ENCODE peak calls at places on chromosomes 3 and 15, in nine cellular contexts. C is gastrocnemius medialis; I is activated T-cell treated with anti-CD3 and anti-CD28 coated beads, Interleukin-2, amount 50 U/mL, for 72 hours; G is central memory CD8-positive, alpha-beta T cell; Y is Right ventricle myocardium inferior; F is CD4-positive, alpha-beta T cell; X is CD8-positive, alpha-beta T cell; M is activated CD8-positive, alpha-beta T cell treated with anti-CD3 and anti-CD28 coated beads for 36 hours; K is WTC11. N is an unnamed sample.

GRCh38 chr15:71153823-71154524 is 38.7 kb downstream of the THSD4 start:
- ATAC-seq in C (peak), I (no peak), G (no peak), Y (peak), F (no peak), X (no peak), M (no peak), K (no peak), N (no peak)

GRCh38 chr15:28904541-28905303 is 18.9 kb downstream of the APBA2 start:
- ATAC-seq in C (no peak), I (no peak), G (no peak), Y (no peak), F (no peak), X (no peak), M (no peak), K (no peak), N (no peak)

GRCh38 chr15:92457642-92458041 is 64.0 kb downstream of the ST8SIA2 start:
- ATAC-seq in C (no peak), I (no peak), G (no peak), Y (peak), F (no peak), X (no peak), M (no peak), K (no peak), N (no peak)

GRCh38 chr3:184591789-184592188 is 30.2 kb downstream of the EPHB3 start:
- ATAC-seq in C (no peak), I (no peak), G (no peak), Y (no peak), F (no peak), X (no peak), M (no peak), K (no peak), N (no peak)

GRCh38 chr3:30199096-30199734 is 407.2 kb upstream of the TGFBR2 start:
- ATAC-seq in C (peak), I (no peak), G (no peak), Y (peak), F (peak), X (peak), M (no peak), K (peak), N (peak)

GRCh38 chr15:63256433-63256884 is 20.9 kb upstream of the APH1B start:
- ATAC-seq in C (no peak), I (no peak), G (no peak), Y (no peak), F (no peak), X (no peak), M (no peak), K (peak), N (no peak)

GRCh38 chr3:33171580-33171979 is 47.0 kb downstream of the SUSD5 start:
- ATAC-seq in C (no peak), I (no peak), G (no peak), Y (no peak), F (no peak), X (no peak), M (peak), K (no peak), N (peak)

GRCh38 chr15:73369073-73369694 is 426 bp upstream of the HCN4 start:
- ATAC-seq in C (no peak), I (no peak), G (no peak), Y (no peak), F (no peak), X (no peak), M (no peak), K (peak), N (no peak)

GRCh38 chr3:37098884-37099283 is 75.5 kb downstream of the LRRFIP2 start:
- ATAC-seq in C (no peak), I (no peak), G (no peak), Y (no peak), F (no peak), X (no peak), M (no peak), K (no peak), N (no peak)

GRCh38 chr3:157104928-157105652 is 54.9 kb downstream of the CCNL1 start:
- ATAC-seq in C (no peak), I (no peak), G (peak), Y (no peak), F (peak), X (no peak), M (peak), K (peak), N (no peak)

GRCh38 chr15:23869391-23869790 is 182.3 kb upstream of the NDN start:
- ATAC-seq in C (no peak), I (no peak), G (no peak), Y (peak), F (no peak), X (no peak), M (no peak), K (peak), N (no peak)

GRCh38 chr3:57577786-57578185 is 19.4 kb downstream of the ARF4 start:
- ATAC-seq in C (no peak), I (no peak), G (no peak), Y (no peak), F (no peak), X (no peak), M (no peak), K (no peak), N (no peak)

GRCh38 chr15:76349301-76350070 is 12.9 kb downstream of the ISL2 start:
- ATAC-seq in C (no peak), I (no peak), G (no peak), Y (no peak), F (no peak), X (no peak), M (no peak), K (no peak), N (no peak)

GRCh38 chr3:157417247-157417646 is 19.4 kb upstream of the PTX3 start:
- ATAC-seq in C (no peak), I (no peak), G (no peak), Y (no peak), F (no peak), X (no peak), M (no peak), K (no peak), N (no peak)

GRCh38 chr15:80885180-80885579 is 104.4 kb downstream of the MESD start:
- ATAC-seq in C (no peak), I (no peak), G (no peak), Y (no peak), F (no peak), X (no peak), M (no peak), K (no peak), N (no peak)

GRCh38 chr15:87713405-87713995 is 543.0 kb downstream of the NTRK3 start:
- ATAC-seq in C (no peak), I (no peak), G (no peak), Y (peak), F (no peak), X (no peak), M (no peak), K (no peak), N (peak)

GRCh38 chr15:71612869-71613268 is 197.5 kb upstream of the NR2E3 start:
- ATAC-seq in C (no peak), I (no peak), G (no peak), Y (no peak), F (no peak), X (no peak), M (no peak), K (no peak), N (no peak)

GRCh38 chr3:45806072-45806471 is 9.7 kb upstream of the SLC6A20 start:
- ATAC-seq in C (no peak), I (no peak), G (no peak), Y (no peak), F (no peak), X (no peak), M (no peak), K (no peak), N (no peak)

GRCh38 chr3:52108302-52109232 is 45.7 kb downstream of the POC1A start:
- ATAC-seq in C (peak), I (no peak), G (no peak), Y (peak), F (no peak), X (no peak), M (no peak), K (peak), N (no peak)

GRCh38 chr3:68007621-68008226 is 353.3 kb upstream of the SUCLG2 start:
- ATAC-seq in C (no peak), I (peak), G (peak), Y (no peak), F (peak), X (peak), M (peak), K (peak), N (peak)

GRCh38 chr3:7546219-7546618 is 685.3 kb downstream of the GRM7 start:
- ATAC-seq in C (no peak), I (no peak), G (no peak), Y (no peak), F (no peak), X (no peak), M (no peak), K (no peak), N (no peak)

GRCh38 chr15:73601449-73602425 is 31.5 kb downstream of the NPTN start:
- ATAC-seq in C (peak), I (no peak), G (no peak), Y (peak), F (no peak), X (no peak), M (no peak), K (peak), N (no peak)

GRCh38 chr3:38374221-38374620 is 27.6 kb downstream of the XYLB start:
- ATAC-seq in C (no peak), I (peak), G (peak), Y (no peak), F (peak), X (peak), M (peak), K (no peak), N (peak)

GRCh38 chr3:15601046-15601398 is 347 bp downstream of the HACL1 start:
- ATAC-seq in C (peak), I (no peak), G (no peak), Y (peak), F (no peak), X (peak), M (peak), K (peak), N (peak)